ENCODE peak calls at places on chromosomes 7 and 10, in eight cellular contexts. One of them, this sample, is unnamed.

GRCh38 chr7:105399043-105399725 is 10.5 kb upstream of the SRPK2 start:
- DNase-seq in PC-9: no peak
- DNase-seq in A549: peak; percentile 32
- DNase-seq in sigmoid colon: no peak
- DNase-seq in body of pancreas: no peak
- DNase-seq in effector memory CD4-positive, alpha-beta T cell: no peak
- DNase-seq in cardiac muscle cell: peak; percentile 54
- DNase-seq in GM12878: no peak
- DNase-seq in this sample: no peak

GRCh38 chr7:120394595-120394994 is 121.6 kb downstream of the KCND2 start:
- DNase-seq in cardiac muscle cell: no peak
- DNase-seq in sigmoid colon: no peak
- DNase-seq in PC-9: no peak
- DNase-seq in effector memory CD4-positive, alpha-beta T cell: no peak
- DNase-seq in body of pancreas: no peak
- DNase-seq in A549: no peak
- DNase-seq in GM12878: no peak
- DNase-seq in this sample: no peak

GRCh38 chr10:89554433-89554832 is 19.0 kb upstream of the SLC16A12 start:
- DNase-seq in GM12878: no peak
- DNase-seq in cardiac muscle cell: no peak
- DNase-seq in body of pancreas: no peak
- DNase-seq in A549: no peak
- DNase-seq in PC-9: no peak
- DNase-seq in sigmoid colon: no peak
- DNase-seq in effector memory CD4-positive, alpha-beta T cell: no peak
- DNase-seq in this sample: no peak

GRCh38 chr10:60955957-60956425 is 12.0 kb upstream of the RHOBTB1 start:
- DNase-seq in body of pancreas: no peak
- DNase-seq in cardiac muscle cell: peak; percentile 49
- DNase-seq in sigmoid colon: no peak
- DNase-seq in effector memory CD4-positive, alpha-beta T cell: no peak
- DNase-seq in PC-9: peak; percentile 90
- DNase-seq in GM12878: no peak
- DNase-seq in A549: peak; percentile 78
- DNase-seq in this sample: no peak

GRCh38 chr7:16060492-16060891 is 360.8 kb downstream of the CRPPA start:
- DNase-seq in effector memory CD4-positive, alpha-beta T cell: no peak
- DNase-seq in A549: no peak
- DNase-seq in cardiac muscle cell: no peak
- DNase-seq in sigmoid colon: no peak
- DNase-seq in GM12878: no peak
- DNase-seq in body of pancreas: no peak
- DNase-seq in PC-9: no peak
- DNase-seq in this sample: no peak

GRCh38 chr10:27439101-27439500 is 65.0 kb upstream of the RAB18 start:
- DNase-seq in GM12878: no peak
- DNase-seq in body of pancreas: no peak
- DNase-seq in sigmoid colon: no peak
- DNase-seq in PC-9: no peak
- DNase-seq in A549: no peak
- DNase-seq in effector memory CD4-positive, alpha-beta T cell: no peak
- DNase-seq in cardiac muscle cell: no peak
- DNase-seq in this sample: no peak

GRCh38 chr10:127945948-127946347 is 39.0 kb downstream of the PTPRE start:
- DNase-seq in PC-9: no peak
- DNase-seq in cardiac muscle cell: no peak
- DNase-seq in sigmoid colon: no peak
- DNase-seq in effector memory CD4-positive, alpha-beta T cell: no peak
- DNase-seq in GM12878: no peak
- DNase-seq in A549: no peak
- DNase-seq in body of pancreas: no peak
- DNase-seq in this sample: no peak

GRCh38 chr7:132618271-132618955 is 42.1 kb upstream of the PLXNA4 start:
- DNase-seq in PC-9: no peak
- DNase-seq in GM12878: no peak
- DNase-seq in sigmoid colon: no peak
- DNase-seq in A549: no peak
- DNase-seq in effector memory CD4-positive, alpha-beta T cell: no peak
- DNase-seq in body of pancreas: no peak
- DNase-seq in cardiac muscle cell: peak; percentile 27
- DNase-seq in this sample: no peak

GRCh38 chr10:102504179-102504975 is 605 bp downstream of the SUFU start:
- DNase-seq in cardiac muscle cell: peak; percentile 22
- DNase-seq in GM12878: no peak
- DNase-seq in A549: no peak
- DNase-seq in effector memory CD4-positive, alpha-beta T cell: no peak
- DNase-seq in PC-9: no peak
- DNase-seq in sigmoid colon: peak; percentile 74
- DNase-seq in body of pancreas: peak; percentile 20
- DNase-seq in this sample: peak; percentile 68

GRCh38 chr10:102502029-102502336 is 529 bp downstream of the ACTR1A start:
- DNase-seq in cardiac muscle cell: peak; percentile 100
- DNase-seq in sigmoid colon: peak; percentile 100
- DNase-seq in PC-9: peak; percentile 92
- DNase-seq in body of pancreas: peak; percentile 100
- DNase-seq in A549: peak; percentile 99
- DNase-seq in effector memory CD4-positive, alpha-beta T cell: peak; percentile 95
- DNase-seq in GM12878: peak; percentile 94
- DNase-seq in this sample: peak; percentile 100

GRCh38 chr10:102504976-102505300 is 1.2 kb downstream of the SUFU start:
- DNase-seq in cardiac muscle cell: no peak
- DNase-seq in A549: no peak
- DNase-seq in effector memory CD4-positive, alpha-beta T cell: no peak
- DNase-seq in sigmoid colon: peak; percentile 49
- DNase-seq in GM12878: no peak
- DNase-seq in body of pancreas: no peak
- DNase-seq in PC-9: no peak
- DNase-seq in this sample: no peak

GRCh38 chr10:102502337-102503151 is at the start of gene ACTR1A:
- DNase-seq in GM12878: peak; percentile 97
- DNase-seq in cardiac muscle cell: peak; percentile 100
- DNase-seq in body of pancreas: peak; percentile 97
- DNase-seq in A549: peak; percentile 100
- DNase-seq in effector memory CD4-positive, alpha-beta T cell: peak; percentile 91
- DNase-seq in sigmoid colon: peak; percentile 99
- DNase-seq in PC-9: peak; percentile 97
- DNase-seq in this sample: peak; percentile 100

DNA sequence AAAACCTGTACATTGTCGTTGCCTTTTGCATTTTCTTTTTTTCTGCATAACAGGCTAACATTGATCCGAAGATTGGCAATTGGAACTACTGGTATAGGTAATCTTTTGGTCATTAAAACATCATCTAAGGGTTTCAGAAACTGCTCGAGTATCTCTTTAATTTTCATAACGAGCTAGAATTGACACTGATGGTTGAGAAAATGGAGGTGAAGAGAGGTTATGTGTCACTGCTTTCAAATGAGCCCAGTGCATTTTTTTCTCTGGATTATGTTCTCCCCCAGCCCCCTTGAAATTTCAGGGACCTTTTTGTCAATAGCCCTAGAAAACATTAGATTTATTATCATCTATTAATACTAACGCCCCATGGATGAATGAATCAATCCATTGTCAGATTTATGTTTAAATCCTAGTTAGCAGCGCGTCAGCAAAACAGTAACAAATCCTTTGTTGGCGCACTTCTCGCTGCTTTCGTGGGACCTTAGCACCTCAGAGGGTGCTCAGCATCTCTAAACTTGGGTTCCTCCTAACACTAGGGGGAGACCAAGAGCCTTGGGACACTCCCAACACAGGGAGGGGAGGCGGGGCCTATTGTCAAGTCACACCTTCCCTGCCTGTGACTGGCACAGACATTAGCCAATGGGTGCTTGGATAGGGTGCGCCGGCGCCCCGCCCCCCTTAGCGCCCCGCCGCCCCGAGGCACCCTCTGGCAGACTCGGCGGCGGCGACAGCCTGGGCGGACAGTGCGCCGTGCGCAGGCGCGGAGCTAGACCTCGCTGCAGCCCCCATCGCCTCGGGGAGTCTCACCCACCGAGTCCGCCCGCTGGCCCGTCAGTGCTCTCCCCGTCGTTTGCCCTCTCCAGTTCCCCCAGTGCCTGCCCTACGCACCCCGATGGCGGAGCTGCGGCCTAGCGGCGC is at the start of gene SUFU:
- DNase-seq in effector memory CD4-positive, alpha-beta T cell: peak; percentile 97
- DNase-seq in GM12878: peak; percentile 93
- DNase-seq in A549: peak; percentile 99
- DNase-seq in cardiac muscle cell: peak; percentile 100
- DNase-seq in body of pancreas: peak; percentile 99
- DNase-seq in PC-9: peak; percentile 88
- DNase-seq in sigmoid colon: peak; percentile 99
- DNase-seq in this sample: peak; percentile 99
- H3K27ac ChIP-seq in effector memory CD4-positive, alpha-beta T cell: peak within 1 kb of the TSS; percentile 89
- H3K27ac ChIP-seq in GM12878: peak within 1 kb of the TSS; percentile 72
- H3K27ac ChIP-seq in A549: peak within 1 kb of the TSS; percentile 87
- H3K27ac ChIP-seq in cardiac muscle cell: peak within 1 kb of the TSS; percentile 65
- H3K27ac ChIP-seq in body of pancreas: peak within 1 kb of the TSS; percentile 93
- H3K27ac ChIP-seq in PC-9: no peak within 1 kb of the TSS
- H3K27ac ChIP-seq in sigmoid colon: peak within 1 kb of the TSS; percentile 91
- H3K27ac ChIP-seq in this sample: peak within 1 kb of the TSS; percentile 36

DNA sequence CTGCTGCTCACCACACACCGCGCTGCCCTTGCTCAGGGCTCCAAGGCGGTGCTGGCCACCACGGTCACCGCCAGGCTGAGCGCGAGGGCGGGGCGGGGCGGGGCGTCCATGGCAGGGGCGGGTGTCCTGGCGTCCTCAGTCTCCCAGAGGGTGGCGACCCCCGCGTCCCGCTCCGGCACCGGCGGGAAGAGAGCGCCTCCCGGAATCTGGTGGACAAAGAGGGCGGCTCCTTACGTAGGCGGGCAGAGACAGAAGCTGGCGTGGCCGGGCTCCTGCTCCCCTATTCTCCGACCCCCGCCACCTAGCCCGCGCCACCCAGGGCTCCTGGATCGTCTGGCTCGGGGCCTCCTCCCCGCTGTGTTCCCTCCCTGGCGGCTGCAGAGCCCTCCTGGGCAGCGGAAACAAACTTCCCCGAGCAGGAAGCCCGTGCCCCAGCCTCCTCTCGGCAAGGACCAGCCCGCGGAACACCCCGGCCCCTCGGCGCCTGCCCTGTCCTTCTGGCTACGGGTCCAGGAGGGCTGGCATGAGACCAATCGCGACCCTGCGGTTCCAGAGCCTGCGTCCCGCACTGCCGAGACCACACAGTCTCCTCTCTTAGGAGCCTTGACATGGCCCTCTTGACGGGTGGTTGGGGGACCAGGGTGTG is 133.8 kb upstream of the ZNF92 start:
- DNase-seq in GM12878: no peak
- DNase-seq in sigmoid colon: no peak
- DNase-seq in effector memory CD4-positive, alpha-beta T cell: no peak
- DNase-seq in body of pancreas: peak; percentile 75
- DNase-seq in cardiac muscle cell: peak; percentile 10
- DNase-seq in PC-9: no peak
- DNase-seq in A549: peak; percentile 59
- DNase-seq in this sample: no peak
- H3K4me3 ChIP-seq in GM12878: no peak overlapping the region
- H3K4me3 ChIP-seq in sigmoid colon: peak overlapping the region; percentile 37
- H3K4me3 ChIP-seq in effector memory CD4-positive, alpha-beta T cell: peak overlapping the region; percentile 25
- H3K4me3 ChIP-seq in body of pancreas: peak overlapping the region; percentile 47
- H3K4me3 ChIP-seq in cardiac muscle cell: peak overlapping the region; percentile 32
- H3K4me3 ChIP-seq in PC-9: peak overlapping the region; percentile 42
- H3K4me3 ChIP-seq in A549: peak overlapping the region; percentile 52
- H3K4me3 ChIP-seq in this sample: peak overlapping the region; percentile 42

DNA sequence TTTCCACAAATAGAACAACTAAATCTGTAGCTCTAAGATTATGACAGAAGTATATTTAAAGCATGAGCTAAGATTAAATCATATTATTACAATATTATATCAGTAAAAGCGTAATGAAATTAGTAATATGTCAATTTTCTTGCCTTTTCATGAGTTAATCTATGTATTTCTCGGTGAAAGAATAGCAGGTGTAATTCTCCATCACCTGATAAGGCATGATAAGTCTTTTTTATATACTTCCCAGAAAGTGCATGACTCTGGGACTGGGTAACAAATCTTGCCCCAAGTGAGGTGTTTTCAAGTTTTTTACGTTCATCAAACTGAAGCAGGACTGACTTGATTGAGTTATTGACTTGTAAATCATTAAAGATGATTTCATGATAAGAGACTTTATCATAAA is 100.5 kb downstream of the HECW1 start:
- DNase-seq in A549: no peak
- DNase-seq in PC-9: no peak
- DNase-seq in sigmoid colon: no peak
- DNase-seq in GM12878: no peak
- DNase-seq in body of pancreas: no peak
- DNase-seq in cardiac muscle cell: no peak
- DNase-seq in effector memory CD4-positive, alpha-beta T cell: no peak
- DNase-seq in this sample: no peak
- H3K9me3 ChIP-seq in A549: no peaks in the 10 kb centered on the region
- H3K9me3 ChIP-seq in PC-9: no peaks in the 10 kb centered on the region
- H3K9me3 ChIP-seq in sigmoid colon: no peaks in the 10 kb centered on the region
- H3K9me3 ChIP-seq in GM12878: no peaks in the 10 kb centered on the region
- H3K9me3 ChIP-seq in body of pancreas: no peaks in the 10 kb centered on the region
- H3K9me3 ChIP-seq in cardiac muscle cell: no peaks in the 10 kb centered on the region
- H3K9me3 ChIP-seq in effector memory CD4-positive, alpha-beta T cell: no peaks in the 10 kb centered on the region
- H3K9me3 ChIP-seq in this sample: no peaks in the 10 kb centered on the region

GRCh38 chr10:12729885-12730284 is 271.6 kb downstream of the CCDC3 start:
- DNase-seq in GM12878: no peak
- DNase-seq in A549: no peak
- DNase-seq in PC-9: no peak
- DNase-seq in sigmoid colon: no peak
- DNase-seq in effector memory CD4-positive, alpha-beta T cell: no peak
- DNase-seq in body of pancreas: no peak
- DNase-seq in cardiac muscle cell: no peak
- DNase-seq in this sample: no peak

GRCh38 chr10:12727832-12728215 is 273.7 kb downstream of the CCDC3 start:
- DNase-seq in cardiac muscle cell: peak; percentile 65
- DNase-seq in effector memory CD4-positive, alpha-beta T cell: no peak
- DNase-seq in GM12878: no peak
- DNase-seq in A549: no peak
- DNase-seq in body of pancreas: no peak
- DNase-seq in PC-9: no peak
- DNase-seq in sigmoid colon: peak; percentile 68
- DNase-seq in this sample: peak; percentile 74

GRCh38 chr10:12733271-12733670 is 268.2 kb downstream of the CCDC3 start:
- DNase-seq in PC-9: no peak
- DNase-seq in GM12878: no peak
- DNase-seq in sigmoid colon: no peak
- DNase-seq in cardiac muscle cell: no peak
- DNase-seq in effector memory CD4-positive, alpha-beta T cell: no peak
- DNase-seq in A549: no peak
- DNase-seq in body of pancreas: no peak
- DNase-seq in this sample: no peak

GRCh38 chr10:12728569-12728968 is 272.9 kb downstream of the CCDC3 start:
- DNase-seq in cardiac muscle cell: peak; percentile 15
- DNase-seq in body of pancreas: no peak
- DNase-seq in GM12878: no peak
- DNase-seq in sigmoid colon: no peak
- DNase-seq in PC-9: no peak
- DNase-seq in A549: no peak
- DNase-seq in effector memory CD4-positive, alpha-beta T cell: no peak
- DNase-seq in this sample: no peak

DNA sequence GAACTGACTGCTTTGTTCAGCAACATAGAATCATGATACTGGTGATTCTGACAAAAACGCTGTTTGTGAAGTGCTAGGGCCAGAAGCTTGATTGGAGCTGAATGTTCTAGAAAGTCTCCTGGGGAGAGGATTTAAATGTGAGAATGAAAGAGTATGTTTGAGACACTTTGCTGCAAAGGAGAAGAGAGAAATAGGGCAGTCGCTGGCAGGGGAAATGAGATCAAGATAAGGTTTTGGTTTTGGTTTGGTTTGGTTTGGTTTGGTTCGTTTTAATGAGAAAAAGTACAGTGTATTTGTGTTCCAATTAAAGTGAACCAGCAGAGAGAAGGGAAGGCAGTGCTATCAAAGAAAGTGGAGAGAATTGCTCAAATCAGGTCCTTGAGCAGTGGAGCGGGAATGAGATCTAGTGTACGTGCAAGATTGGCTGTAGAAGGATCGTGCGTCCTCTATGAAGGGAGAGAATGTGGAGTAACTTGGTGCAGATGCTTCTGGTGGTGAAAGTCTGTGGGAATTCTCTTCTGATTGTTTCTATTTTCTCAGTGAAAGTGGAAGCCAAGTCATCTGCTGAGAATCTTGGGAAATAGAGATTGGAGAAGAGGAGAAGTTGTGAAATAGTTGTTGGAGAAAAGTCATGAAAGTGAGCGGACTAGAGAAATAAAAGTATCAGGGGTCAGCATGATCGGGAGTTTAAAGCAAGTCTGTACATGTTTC is 270.5 kb downstream of the CCDC3 start:
- DNase-seq in GM12878: peak; percentile 7
- DNase-seq in effector memory CD4-positive, alpha-beta T cell: no peak
- DNase-seq in sigmoid colon: no peak
- DNase-seq in PC-9: no peak
- DNase-seq in body of pancreas: no peak
- DNase-seq in A549: no peak
- DNase-seq in cardiac muscle cell: peak; percentile 75
- DNase-seq in this sample: no peak
- H3K27ac ChIP-seq in GM12878: peak overlapping the region; percentile 1
- H3K27ac ChIP-seq in effector memory CD4-positive, alpha-beta T cell: no peak overlapping the region
- H3K27ac ChIP-seq in sigmoid colon: peak overlapping the region; percentile 25
- H3K27ac ChIP-seq in PC-9: no peak overlapping the region
- H3K27ac ChIP-seq in body of pancreas: no peak overlapping the region
- H3K27ac ChIP-seq in A549: no peak overlapping the region
- H3K27ac ChIP-seq in cardiac muscle cell: no peak overlapping the region
- H3K27ac ChIP-seq in this sample: no peak overlapping the region

This sample was measured in small intestine.